ENCODE peak calls at places on chromosomes 7 and 10, in four cellular contexts. A, Y, H and U are unnamed samples.

GRCh38 chr7:65951837-65952578 is 30.0 kb downstream of the GUSB start:
- DNase-seq in A (no peak), Y (no peak), H (no peak), U (peak; percentile 41)

GRCh38 chr7:159139639-159140038 is 5.0 kb downstream of the VIPR2 start:
- DNase-seq in A (no peak), Y (no peak), H (no peak), U (no peak)

GRCh38 chr10:63681965-63682704 is 160.9 kb downstream of the REEP3 start:
- DNase-seq in A (no peak), Y (no peak), H (no peak), U (peak; percentile 97)

GRCh38 chr10:86287966-86288579 is 78.5 kb downstream of the GRID1 start:
- DNase-seq in A (no peak), Y (peak; percentile 1), H (no peak), U (no peak)

GRCh38 chr7:132455306-132455705 is 121.0 kb downstream of the PLXNA4 start:
- DNase-seq in A (no peak), Y (no peak), H (no peak), U (no peak)

GRCh38 chr7:69257592-69257991 is 340.7 kb upstream of the AUTS2 start:
- DNase-seq in A (no peak), Y (no peak), H (no peak), U (no peak)

GRCh38 chr10:110373059-110373458 is 68.3 kb upstream of the SMNDC1 start:
- DNase-seq in A (no peak), Y (no peak), H (no peak), U (no peak)

GRCh38 chr7:29915481-29916215 is 74.0 kb downstream of the SCRN1 start:
- DNase-seq in A (peak; percentile 11), Y (no peak), H (no peak), U (peak; percentile 20)

GRCh38 chr7:143514995-143515735 is 37.5 kb downstream of the TAS2R41 start:
- DNase-seq in A (no peak), Y (no peak), H (peak; percentile 66), U (no peak)

GRCh38 chr10:93947524-93947923 is 46.2 kb upstream of the PLCE1 start:
- DNase-seq in A (no peak), Y (no peak), H (no peak), U (peak; percentile 77)

GRCh38 chr7:150340875-150341262 is 560 bp downstream of the RARRES2 start:
- DNase-seq in A (no peak), Y (no peak), H (no peak), U (no peak)

GRCh38 chr7:137946015-137946414 is 55.9 kb downstream of the CREB3L2 start:
- DNase-seq in A (no peak), Y (peak; percentile 78), H (no peak), U (no peak)

GRCh38 chr10:132335189-132336063 is 3.4 kb downstream of the LRRC27 start:
- DNase-seq in A (peak; percentile 42), Y (peak; percentile 60), H (no peak), U (peak; percentile 70)

GRCh38 chr10:15591937-15592336 is 127.8 kb downstream of the ITGA8 start:
- DNase-seq in A (no peak), Y (no peak), H (no peak), U (no peak)